ENCODE peak calls at places on chromosomes 12 and 14, in nine cellular contexts. M is NB4, Q is cardiac muscle cell, O is GM06990, G is AG09309, F is OCI-LY7, V is tibial nerve, D is cardiac fibroblast, R is endodermal cell. L is an unnamed sample.

GRCh38 chr14:67418368-67419174 is 6.6 kb upstream of the PLEK2 start:
- DNase-seq in R (no peak), O (no peak), M (no peak), Q (no peak), F (no peak), V (no peak), D (no peak), G (no peak), L (peak; percentile 46)

GRCh38 chr14:54901380-54902142 is 1.1 kb downstream of the GCH1 start:
- DNase-seq in V (no peak), M (no peak), Q (no peak), G (no peak), D (peak; percentile 12), O (peak; percentile 21), R (no peak), F (peak; percentile 13), L (no peak)

GRCh38 chr14:51701956-51702355 is 50.2 kb downstream of the FRMD6 start:
- DNase-seq in O (no peak), F (no peak), M (no peak), D (no peak), R (no peak), V (no peak), Q (no peak), G (no peak), L (no peak)

GRCh38 chr12:106586535-106586802 is 3.7 kb downstream of the RFX4 start:
- DNase-seq in V (no peak), D (no peak), O (no peak), R (peak; percentile 78), M (no peak), Q (no peak), G (no peak), F (no peak), L (no peak)

GRCh38 chr12:75792687-75793086 is 238.9 kb downstream of the PHLDA1 start:
- DNase-seq in Q (no peak), M (no peak), R (no peak), V (no peak), G (no peak), D (no peak), O (no peak), F (no peak), L (peak; percentile 58)

GRCh38 chr14:52080817-52081755 is 12.2 kb upstream of the NID2 start:
- DNase-seq in Q (peak; percentile 94), O (no peak), D (peak; percentile 88), F (no peak), R (no peak), M (no peak), G (peak; percentile 84), V (no peak), L (peak; percentile 98)

GRCh38 chr12:115303751-115304309 is 619.9 kb upstream of the TBX3 start:
- DNase-seq in Q (no peak), F (no peak), R (no peak), O (no peak), V (no peak), G (no peak), M (no peak), D (no peak), L (no peak)

GRCh38 chr12:40236357-40236850 is 11.6 kb downstream of the LRRK2 start:
- DNase-seq in G (no peak), D (no peak), V (no peak), R (no peak), M (no peak), F (no peak), Q (no peak), O (no peak), L (no peak)

GRCh38 chr12:56126732-56127239 is 1.3 kb upstream of the ESYT1 start:
- DNase-seq in R (no peak), O (no peak), G (no peak), Q (no peak), V (no peak), F (peak; percentile 83), M (peak; percentile 83), D (no peak), L (no peak)

GRCh38 chr12:30006021-30006420 is 222.3 kb upstream of the TMTC1 start:
- DNase-seq in F (no peak), O (no peak), M (no peak), D (no peak), Q (no peak), R (no peak), V (no peak), G (no peak), L (no peak)

GRCh38 chr14:53953002-53953827 is 3.4 kb downstream of the BMP4 start:
- DNase-seq in O (peak; percentile 33), F (no peak), R (peak; percentile 93), Q (peak; percentile 94), G (peak; percentile 55), D (peak; percentile 94), V (peak; percentile 78), M (no peak), L (peak; percentile 82)

GRCh38 chr12:122306407-122306806 is 40.1 kb upstream of the VPS33A start:
- DNase-seq in M (peak; percentile 36), D (no peak), G (no peak), Q (no peak), O (no peak), F (peak; percentile 32), R (peak; percentile 83), V (no peak), L (no peak)

GRCh38 chr12:126747530-126748149 is 1519.3 kb upstream of the TMEM132C start:
- DNase-seq in G (no peak), Q (peak; percentile 16), F (peak; percentile 38), M (peak; percentile 63), D (peak; percentile 6), V (no peak), O (no peak), R (peak; percentile 92), L (peak; percentile 22)

GRCh38 chr12:107684990-107685359 is 624 bp upstream of the PWP1 start:
- DNase-seq in V (no peak), R (peak; percentile 77), M (peak; percentile 61), G (no peak), Q (peak; percentile 46), D (peak; percentile 35), O (no peak), F (peak; percentile 32), L (no peak)

GRCh38 chr12:50242751-50243191 is 40.5 kb downstream of the LIMA1 start:
- DNase-seq in V (no peak), O (no peak), R (no peak), F (no peak), Q (no peak), D (peak; percentile 33), M (no peak), G (peak; percentile 38), L (peak; percentile 88)

GRCh38 chr12:52166672-52167071 is 25.1 kb downstream of the KRT80 start:
- DNase-seq in O (no peak), Q (no peak), V (no peak), R (no peak), F (no peak), M (no peak), D (no peak), G (no peak), L (no peak)

DNA sequence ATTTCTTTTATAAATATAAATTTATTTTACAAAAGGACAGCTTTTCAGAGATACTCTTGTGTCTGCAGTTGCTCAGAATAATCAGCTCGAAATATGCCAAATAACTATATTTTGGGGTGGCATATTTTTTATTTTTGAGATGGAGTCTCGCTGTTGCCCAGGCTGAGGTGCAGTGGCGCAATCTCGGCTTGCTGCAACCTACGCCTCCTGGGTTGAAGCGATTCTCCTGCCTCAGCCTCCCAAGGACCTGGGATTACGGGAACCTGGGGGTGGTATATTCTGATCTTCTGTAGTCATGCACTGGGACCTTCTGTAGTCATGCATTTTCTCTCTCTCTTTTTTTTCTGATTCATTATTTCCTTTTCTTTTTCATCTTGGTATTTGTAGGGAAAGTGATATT is 135.0 kb upstream of the AMIGO2 start:
- DNase-seq in R (no peak), M (no peak), O (no peak), V (no peak), G (no peak), Q (no peak), D (no peak), F (no peak), L (no peak)
- H3K4me3 ChIP-seq in R (no peak overlapping the region), M (no peak overlapping the region), O (no peak overlapping the region), V (peak overlapping the region; percentile 9), G (no peak overlapping the region), Q (no peak overlapping the region), D (no peak overlapping the region), F (peak overlapping the region; percentile 74), L (no peak overlapping the region)

GRCh38 chr12:110279976-110280783 is 867 bp upstream of the ATP2A2 start:
- DNase-seq in V (peak; percentile 19), D (peak; percentile 45), R (peak; percentile 87), M (peak; percentile 66), O (no peak), G (no peak), Q (no peak), F (peak; percentile 75), L (peak; percentile 38)
- H3K4me3 ChIP-seq in V (peak overlapping the region; percentile 98), D (peak overlapping the region; percentile 75), R (peak overlapping the region; percentile 74), M (peak overlapping the region; percentile 63), O (peak overlapping the region; percentile 81), G (peak overlapping the region; percentile 80), Q (peak overlapping the region; percentile 80), F (peak overlapping the region; percentile 86), L (peak overlapping the region; percentile 78)

GRCh38 chr12:93422050-93422449 is 19.7 kb downstream of the UBE2N start:
- DNase-seq in O (no peak), R (no peak), G (no peak), M (no peak), F (no peak), V (no peak), Q (no peak), D (no peak), L (no peak)

GRCh38 chr12:93415723-93416464 is 25.9 kb downstream of the UBE2N start:
- DNase-seq in M (no peak), Q (peak; percentile 69), F (no peak), G (no peak), R (no peak), D (peak; percentile 45), O (no peak), V (no peak), L (peak; percentile 68)

GRCh38 chr12:93417967-93418480 is 23.7 kb downstream of the UBE2N start:
- DNase-seq in V (no peak), R (no peak), Q (no peak), F (no peak), M (no peak), G (no peak), D (no peak), O (no peak), L (no peak)

DNA sequence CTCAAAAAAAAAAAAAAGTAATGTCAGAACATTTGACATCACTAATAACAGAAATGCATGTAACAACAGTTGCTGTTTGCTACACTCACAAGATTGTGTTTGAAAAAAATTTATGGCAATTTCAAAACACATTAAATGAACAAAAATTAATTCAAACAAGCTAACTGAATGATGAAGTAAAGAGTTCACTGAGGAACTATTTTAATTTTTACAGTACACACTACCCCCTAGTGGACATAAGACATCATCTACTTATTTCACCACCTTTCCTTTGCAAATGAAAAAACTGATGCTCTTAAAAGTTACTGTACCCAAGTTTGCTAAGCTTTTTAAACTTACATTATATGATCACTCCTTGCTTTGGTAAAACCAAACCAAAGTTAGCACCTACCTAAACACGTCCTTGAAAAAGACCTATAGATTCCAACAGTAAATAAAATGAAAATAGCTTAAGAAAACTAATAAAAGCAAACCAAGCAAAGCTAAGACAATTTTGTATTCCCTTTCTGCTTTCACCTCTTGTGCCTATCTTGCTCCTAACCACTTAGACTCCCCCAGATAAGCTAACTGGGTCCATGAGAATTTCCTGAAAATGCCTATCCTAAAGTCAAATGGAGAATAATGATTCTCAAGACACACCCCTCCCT is 22.2 kb downstream of the UBE2N start:
- DNase-seq in V (no peak), F (peak; percentile 70), M (peak; percentile 72), G (peak; percentile 42), O (peak; percentile 33), Q (peak; percentile 79), D (peak; percentile 81), R (no peak), L (peak; percentile 86)
- H3K4me3 ChIP-seq in V (no peak overlapping the region), F (no peak overlapping the region), M (no peak overlapping the region), G (no peak overlapping the region), O (no peak overlapping the region), Q (no peak overlapping the region), D (no peak overlapping the region), R (no peak overlapping the region), L (no peak overlapping the region)

GRCh38 chr14:91284146-91284790 is 39.8 kb upstream of the GPR68 start:
- DNase-seq in O (no peak), Q (peak; percentile 82), F (no peak), D (peak; percentile 81), V (no peak), G (peak; percentile 74), R (no peak), M (no peak), L (peak; percentile 86)
- H3K4me3 ChIP-seq in O (no peak overlapping the region), Q (no peak overlapping the region), F (no peak overlapping the region), D (no peak overlapping the region), V (no peak overlapping the region), G (no peak overlapping the region), R (no peak overlapping the region), M (no peak overlapping the region), L (no peak overlapping the region)